ENCODE peak calls at places on chromosome 4, in ten cellular contexts. A, J, R, F, S, M, Y, K, H and D are unnamed samples. For H3K36me3, the result is how much of the 10 kb centered on the place peaks cover.

GRCh38 chr4:78654809-78655208 is 103.2 kb downstream of the ANXA3 start:
- DNase-seq in R (no peak), Y (no peak), H (no peak), K (no peak), M (peak), A (no peak), F (no peak), J (no peak), S (no peak), D (no peak)

GRCh38 chr4:78776031-78776728 is at the start of gene BMP2K:
- DNase-seq in A (peak), H (peak), J (peak), Y (peak), M (peak), F (peak), S (peak), R (peak), K (peak), D (peak)

GRCh38 chr4:156888762-156889161 is 82.8 kb downstream of the PDGFC start:
- DNase-seq in Y (no peak), M (peak), J (no peak), R (no peak), S (no peak), A (no peak), K (no peak), H (no peak), F (no peak), D (no peak)

GRCh38 chr4:16893141-16893571 is 5.3 kb downstream of the LDB2 start:
- DNase-seq in H (no peak), R (no peak), S (no peak), K (no peak), A (peak), M (peak), Y (no peak), J (no peak), F (no peak), D (no peak)

GRCh38 chr4:145709843-145710242 is 29.9 kb downstream of the C4orf51 start:
- DNase-seq in A (no peak), F (no peak), Y (no peak), R (no peak), S (no peak), H (no peak), M (peak), J (no peak), K (no peak), D (no peak)

GRCh38 chr4:42425146-42426065 is 28.1 kb downstream of the SHISA3 start:
- DNase-seq in A (peak), H (no peak), M (no peak), K (no peak), R (no peak), S (no peak), J (peak), Y (no peak), F (no peak), D (no peak)

GRCh38 chr4:123158576-123158975 is 236.2 kb upstream of the NUDT6 start:
- DNase-seq in J (no peak), S (no peak), A (peak), Y (no peak), H (no peak), K (no peak), M (no peak), R (no peak), F (no peak), D (no peak)

GRCh38 chr4:112648263-112649054 is 11.5 kb downstream of the LARP7 start:
- DNase-seq in S (no peak), H (no peak), A (peak), R (no peak), K (no peak), M (no peak), J (peak), Y (no peak), F (no peak), D (no peak)

GRCh38 chr4:86233681-86234080 is 126.2 kb downstream of the MAPK10 start:
- DNase-seq in J (no peak), K (no peak), M (peak), S (no peak), Y (no peak), F (no peak), R (no peak), A (no peak), H (no peak), D (no peak)

GRCh38 chr4:3217266-3217665 is 31.7 kb upstream of the MSANTD1 start:
- DNase-seq in M (no peak), H (no peak), S (no peak), K (no peak), F (no peak), A (no peak), R (peak), Y (no peak), J (no peak), D (no peak)
- H3K36me3 ChIP-seq in M (half or more), H (under half), S (half or more), K (under half), F (half or more), A (under half), R (half or more), Y (under half), J (under half), D (under half)

GRCh38 chr4:184433258-184433892 is 41.0 kb downstream of the IRF2 start:
- DNase-seq in H (no peak), R (no peak), A (no peak), S (no peak), Y (no peak), M (peak), K (no peak), J (no peak), F (no peak), D (no peak)
- H3K36me3 ChIP-seq in H (under half), R (under half), A (under half), S (under half), Y (under half), M (under half), K (under half), J (under half), F (under half), D (under half)

GRCh38 chr4:126753592-126753991 is 879.2 kb upstream of the INTU start:
- DNase-seq in R (no peak), F (no peak), Y (no peak), H (no peak), K (no peak), J (no peak), S (no peak), M (no peak), A (no peak), D (no peak)

GRCh38 chr4:126752702-126753101 is 880.1 kb upstream of the INTU start:
- DNase-seq in Y (no peak), J (no peak), R (no peak), K (no peak), S (no peak), A (no peak), H (no peak), F (no peak), M (no peak), D (no peak)

GRCh38 chr4:126750723-126751122 is 882.0 kb upstream of the INTU start:
- DNase-seq in A (no peak), S (no peak), R (no peak), J (no peak), K (no peak), H (no peak), M (no peak), Y (no peak), F (no peak), D (no peak)

GRCh38 chr4:126742885-126743284 is 889.9 kb upstream of the INTU start:
- DNase-seq in F (no peak), K (no peak), R (no peak), H (no peak), Y (no peak), J (no peak), S (no peak), M (no peak), A (no peak), D (no peak)

GRCh38 chr4:126748736-126749135 is 884.0 kb upstream of the INTU start:
- DNase-seq in S (no peak), J (no peak), H (no peak), F (no peak), R (no peak), Y (no peak), A (no peak), M (no peak), K (no peak), D (no peak)
- H3K36me3 ChIP-seq in S (under half), J (under half), H (under half), F (under half), R (under half), Y (under half), A (under half), M (under half), K (under half), D (under half)

DNA sequence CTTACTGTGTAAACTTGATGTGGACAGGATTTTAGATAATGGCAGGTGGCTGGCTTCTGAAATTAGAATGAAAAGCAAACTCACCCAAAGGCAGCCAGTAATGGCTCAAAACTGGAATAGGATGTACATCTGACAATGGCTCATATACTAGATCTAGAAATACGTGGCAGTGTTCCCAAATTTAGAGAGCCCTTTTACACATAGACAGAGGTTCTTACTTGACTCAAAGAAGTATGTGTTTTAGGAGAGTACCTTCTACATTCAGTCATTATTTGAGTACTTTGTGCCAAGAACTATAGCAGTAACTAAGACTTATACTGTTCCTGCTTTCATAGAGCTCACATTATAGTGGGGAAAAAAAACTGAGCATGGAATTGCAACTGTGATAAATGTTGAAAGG is 48.0 kb downstream of the UBE2K start:
- DNase-seq in F (no peak), R (no peak), K (no peak), Y (no peak), A (no peak), S (no peak), J (no peak), H (no peak), M (no peak), D (no peak)
- H3K36me3 ChIP-seq in F (under half), R (under half), K (under half), Y (under half), A (under half), S (half or more), J (under half), H (under half), M (under half), D (under half)

DNA sequence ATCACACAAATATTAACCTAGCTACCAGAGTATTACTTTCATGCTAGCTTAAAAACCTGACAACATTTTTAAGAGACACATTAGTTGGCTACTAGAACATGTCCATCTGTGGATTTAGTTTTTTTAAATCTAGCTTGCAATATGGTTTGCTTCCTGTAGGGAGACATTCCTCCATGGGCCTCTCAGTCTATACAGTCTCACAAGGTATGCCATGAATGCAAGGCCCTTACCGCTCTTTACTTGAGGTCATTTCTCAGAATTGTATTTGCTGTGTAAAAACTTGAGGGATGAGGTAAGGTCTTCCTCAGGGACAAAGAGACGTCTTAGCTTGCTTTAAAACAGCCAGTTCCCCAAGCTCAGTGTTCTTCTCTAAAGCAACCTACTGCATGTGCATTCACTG is 26.9 kb downstream of the UBA6 start:
- DNase-seq in F (no peak), S (no peak), A (peak), R (no peak), K (no peak), J (peak), Y (no peak), H (no peak), M (no peak), D (no peak)
- H3K36me3 ChIP-seq in F (under half), S (half or more), A (half or more), R (half or more), K (under half), J (under half), Y (under half), H (under half), M (half or more), D (under half)

GRCh38 chr4:88497859-88498409 is 25.6 kb downstream of the PYURF start:
- DNase-seq in K (no peak), A (no peak), M (no peak), Y (no peak), F (no peak), S (no peak), J (no peak), R (no peak), H (no peak), D (no peak)
- H3K36me3 ChIP-seq in K (under half), A (under half), M (under half), Y (under half), F (under half), S (half or more), J (under half), R (under half), H (under half), D (under half)

DNA sequence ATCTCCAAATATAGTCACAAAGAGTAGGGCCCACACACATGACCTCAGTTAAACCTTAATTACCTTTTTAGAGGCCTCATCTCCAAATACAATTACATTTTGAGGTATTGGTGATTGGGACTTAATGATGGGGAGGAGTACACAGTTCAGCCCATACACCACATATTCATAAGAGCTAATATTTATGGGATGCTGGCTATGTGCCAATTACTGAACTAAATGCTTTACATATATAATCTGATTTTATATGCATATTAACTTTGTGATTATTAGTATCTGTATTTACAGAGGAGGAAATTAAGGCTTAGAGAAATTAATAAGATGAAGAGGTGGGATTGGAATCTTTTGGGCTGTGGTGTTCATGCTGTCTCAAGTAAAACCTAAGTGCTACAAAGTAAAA is 17.8 kb downstream of the SMARCAD1 start:
- DNase-seq in S (no peak), J (no peak), K (no peak), A (no peak), M (no peak), H (no peak), F (no peak), R (no peak), Y (no peak), D (no peak)
- H3K36me3 ChIP-seq in S (under half), J (under half), K (under half), A (under half), M (under half), H (under half), F (under half), R (under half), Y (under half), D (under half)

GRCh38 chr4:67635331-67635730 is 65.6 kb downstream of the UBA6 start:
- DNase-seq in Y (no peak), M (no peak), R (no peak), F (no peak), H (no peak), A (no peak), S (no peak), J (no peak), K (no peak), D (no peak)
- H3K36me3 ChIP-seq in Y (under half), M (half or more), R (under half), F (under half), H (under half), A (under half), S (half or more), J (under half), K (under half), D (under half)

GRCh38 chr4:107744532-107744931 is 24.5 kb upstream of the PAPSS1 start:
- DNase-seq in F (no peak), A (no peak), Y (no peak), J (no peak), H (no peak), R (no peak), S (no peak), M (no peak), K (no peak), D (no peak)
- H3K36me3 ChIP-seq in F (under half), A (under half), Y (under half), J (under half), H (under half), R (under half), S (under half), M (under half), K (under half), D (under half)

DNA sequence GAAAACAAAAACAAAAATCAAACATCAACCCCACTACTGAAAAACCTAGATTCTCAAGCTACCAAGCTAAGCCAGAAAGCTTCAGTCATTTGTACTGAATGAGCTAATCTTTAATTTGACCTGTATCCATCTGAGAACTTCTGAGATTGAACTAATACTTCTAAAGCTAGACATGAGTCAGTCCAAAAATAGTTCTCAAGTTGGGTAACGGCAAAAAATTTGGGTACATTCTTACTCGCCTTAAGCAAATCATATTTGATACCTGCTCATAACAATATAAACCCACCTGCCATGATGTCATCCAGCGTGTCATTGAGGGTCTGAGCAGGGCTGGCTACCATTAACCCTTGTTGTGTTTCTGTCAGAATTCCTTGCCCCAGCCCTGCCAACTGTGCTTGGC is 69.7 kb upstream of the COX18 start:
- DNase-seq in S (no peak), R (no peak), A (no peak), F (no peak), Y (no peak), M (no peak), J (no peak), H (no peak), K (no peak), D (no peak)
- H3K36me3 ChIP-seq in S (half or more), R (half or more), A (half or more), F (under half), Y (under half), M (half or more), J (under half), H (under half), K (under half), D (under half)